ENCODE peak calls at places on chromosomes 7 and 10, in eight cellular contexts. One of them, this sample, is unnamed.

GRCh38 chr10:118745056-118745455 is 9.7 kb downstream of the CACUL1 start:
- DNase-seq in MM.1S: no peak
- DNase-seq in colonic mucosa: no peak
- DNase-seq in GM06990: no peak
- DNase-seq in H7: no peak
- DNase-seq in thoracic aorta: no peak
- DNase-seq in brain microvascular endothelial cell: no peak
- DNase-seq in neuronal stem cell: no peak
- DNase-seq in this sample: no peak

GRCh38 chr10:44281089-44281613 is 103.7 kb downstream of the CXCL12 start:
- DNase-seq in MM.1S: no peak
- DNase-seq in colonic mucosa: no peak
- DNase-seq in GM06990: no peak
- DNase-seq in H7: no peak
- DNase-seq in thoracic aorta: no peak
- DNase-seq in brain microvascular endothelial cell: no peak
- DNase-seq in neuronal stem cell: no peak
- DNase-seq in this sample: peak; percentile 34

GRCh38 chr7:107007004-107007891 is 37.3 kb upstream of the PRKAR2B start:
- DNase-seq in MM.1S: no peak
- DNase-seq in colonic mucosa: no peak
- DNase-seq in GM06990: no peak
- DNase-seq in H7: no peak
- DNase-seq in thoracic aorta: no peak
- DNase-seq in brain microvascular endothelial cell: no peak
- DNase-seq in neuronal stem cell: no peak
- DNase-seq in this sample: no peak

GRCh38 chr7:157253850-157254249 is 83.0 kb upstream of the DNAJB6 start:
- DNase-seq in MM.1S: no peak
- DNase-seq in colonic mucosa: peak; percentile 62
- DNase-seq in GM06990: no peak
- DNase-seq in H7: no peak
- DNase-seq in thoracic aorta: no peak
- DNase-seq in brain microvascular endothelial cell: no peak
- DNase-seq in neuronal stem cell: no peak
- DNase-seq in this sample: no peak

GRCh38 chr10:88557659-88558058 is 25.5 kb downstream of the RNLS start:
- DNase-seq in MM.1S: no peak
- DNase-seq in colonic mucosa: no peak
- DNase-seq in GM06990: no peak
- DNase-seq in H7: no peak
- DNase-seq in thoracic aorta: no peak
- DNase-seq in brain microvascular endothelial cell: no peak
- DNase-seq in neuronal stem cell: no peak
- DNase-seq in this sample: peak; percentile 42

GRCh38 chr7:143318661-143319060 is 2.8 kb downstream of the CLCN1 start:
- DNase-seq in MM.1S: no peak
- DNase-seq in colonic mucosa: no peak
- DNase-seq in GM06990: no peak
- DNase-seq in H7: no peak
- DNase-seq in thoracic aorta: no peak
- DNase-seq in brain microvascular endothelial cell: peak; percentile 66
- DNase-seq in neuronal stem cell: no peak
- DNase-seq in this sample: peak; percentile 89

GRCh38 chr10:86795353-86795752 is 38.9 kb downstream of the BMPR1A start:
- DNase-seq in MM.1S: no peak
- DNase-seq in colonic mucosa: no peak
- DNase-seq in GM06990: no peak
- DNase-seq in H7: peak; percentile 49
- DNase-seq in thoracic aorta: no peak
- DNase-seq in brain microvascular endothelial cell: peak; percentile 51
- DNase-seq in neuronal stem cell: peak; percentile 64
- DNase-seq in this sample: peak; percentile 76

GRCh38 chr10:67818323-67818722 is 19.7 kb downstream of the DNAJC12 start:
- DNase-seq in MM.1S: no peak
- DNase-seq in colonic mucosa: no peak
- DNase-seq in GM06990: no peak
- DNase-seq in H7: no peak
- DNase-seq in thoracic aorta: no peak
- DNase-seq in brain microvascular endothelial cell: peak; percentile 78
- DNase-seq in neuronal stem cell: no peak
- DNase-seq in this sample: peak; percentile 53

GRCh38 chr7:2049111-2049781 is 183.5 kb downstream of the MAD1L1 start:
- DNase-seq in MM.1S: no peak
- DNase-seq in colonic mucosa: no peak
- DNase-seq in GM06990: no peak
- DNase-seq in H7: no peak
- DNase-seq in thoracic aorta: no peak
- DNase-seq in brain microvascular endothelial cell: no peak
- DNase-seq in neuronal stem cell: no peak
- DNase-seq in this sample: peak; percentile 67

GRCh38 chr7:133339772-133340171 is 86.9 kb downstream of the EXOC4 start:
- DNase-seq in MM.1S: no peak
- DNase-seq in colonic mucosa: no peak
- DNase-seq in GM06990: no peak
- DNase-seq in H7: no peak
- DNase-seq in thoracic aorta: no peak
- DNase-seq in brain microvascular endothelial cell: no peak
- DNase-seq in neuronal stem cell: no peak
- DNase-seq in this sample: peak; percentile 19

GRCh38 chr10:83991986-83992753 is 147.1 kb upstream of the GHITM start:
- DNase-seq in MM.1S: peak; percentile 21
- DNase-seq in colonic mucosa: peak; percentile 31
- DNase-seq in GM06990: no peak
- DNase-seq in H7: peak; percentile 31
- DNase-seq in thoracic aorta: no peak
- DNase-seq in brain microvascular endothelial cell: no peak
- DNase-seq in neuronal stem cell: peak; percentile 26
- DNase-seq in this sample: no peak

GRCh38 chr10:62582804-62583208 is 208.6 kb downstream of the ZNF365 start:
- DNase-seq in MM.1S: no peak
- DNase-seq in colonic mucosa: peak; percentile 53
- DNase-seq in GM06990: no peak
- DNase-seq in H7: no peak
- DNase-seq in thoracic aorta: peak; percentile 25
- DNase-seq in brain microvascular endothelial cell: peak; percentile 97
- DNase-seq in neuronal stem cell: no peak
- DNase-seq in this sample: peak; percentile 56

GRCh38 chr7:112266595-112267270 is 60.2 kb downstream of the ZNF277 start:
- DNase-seq in MM.1S: peak; percentile 97
- DNase-seq in colonic mucosa: no peak
- DNase-seq in GM06990: no peak
- DNase-seq in H7: no peak
- DNase-seq in thoracic aorta: no peak
- DNase-seq in brain microvascular endothelial cell: peak; percentile 36
- DNase-seq in neuronal stem cell: no peak
- DNase-seq in this sample: no peak

GRCh38 chr10:46017733-46018132 is 12.7 kb downstream of the NCOA4 start:
- DNase-seq in MM.1S: no peak
- DNase-seq in colonic mucosa: no peak
- DNase-seq in GM06990: no peak
- DNase-seq in H7: no peak
- DNase-seq in thoracic aorta: no peak
- DNase-seq in brain microvascular endothelial cell: no peak
- DNase-seq in neuronal stem cell: no peak
- DNase-seq in this sample: no peak

GRCh38 chr10:102220612-102221011 is 5.5 kb upstream of the ELOVL3 start:
- DNase-seq in MM.1S: no peak
- DNase-seq in colonic mucosa: no peak
- DNase-seq in GM06990: no peak
- DNase-seq in H7: no peak
- DNase-seq in thoracic aorta: no peak
- DNase-seq in brain microvascular endothelial cell: no peak
- DNase-seq in neuronal stem cell: no peak
- DNase-seq in this sample: no peak

GRCh38 chr7:15685358-15686181 is 913 bp downstream of the MEOX2 start:
- DNase-seq in MM.1S: no peak
- DNase-seq in colonic mucosa: peak; percentile 27
- DNase-seq in GM06990: no peak
- DNase-seq in H7: peak; percentile 59
- DNase-seq in thoracic aorta: no peak
- DNase-seq in brain microvascular endothelial cell: no peak
- DNase-seq in neuronal stem cell: peak; percentile 26
- DNase-seq in this sample: peak; percentile 77
- H3K4me3 ChIP-seq in MM.1S: no peak overlapping the region
- H3K4me3 ChIP-seq in colonic mucosa: peak overlapping the region; percentile 31
- H3K4me3 ChIP-seq in GM06990: no peak overlapping the region
- H3K4me3 ChIP-seq in H7: peak overlapping the region; percentile 29
- H3K4me3 ChIP-seq in thoracic aorta: peak overlapping the region; percentile 83
- H3K4me3 ChIP-seq in brain microvascular endothelial cell: peak overlapping the region; percentile 51
- H3K4me3 ChIP-seq in neuronal stem cell: peak overlapping the region; percentile 77
- H3K4me3 ChIP-seq in this sample: peak overlapping the region; percentile 81

DNA sequence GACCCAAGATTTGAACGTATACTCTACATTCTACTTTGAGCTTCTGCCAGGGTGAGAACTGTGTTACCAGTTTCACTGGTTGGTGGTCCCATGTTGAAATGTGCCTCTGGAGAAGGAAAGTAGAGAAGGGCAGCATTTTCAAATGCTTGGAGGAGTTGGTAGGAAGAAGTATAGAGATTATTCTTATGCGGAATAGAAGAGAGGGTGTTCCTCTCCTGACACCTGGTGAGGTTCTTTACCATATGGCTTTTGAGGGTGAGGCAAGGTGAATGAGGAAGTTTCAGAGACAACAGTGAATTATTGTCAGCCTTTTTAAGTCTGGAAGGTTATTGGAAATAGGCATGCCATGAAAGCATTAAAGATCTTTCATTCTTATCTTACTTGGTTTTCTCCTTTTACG is 34.3 kb downstream of the R3HCC1L start:
- DNase-seq in MM.1S: no peak
- DNase-seq in colonic mucosa: no peak
- DNase-seq in GM06990: no peak
- DNase-seq in H7: no peak
- DNase-seq in thoracic aorta: no peak
- DNase-seq in brain microvascular endothelial cell: no peak
- DNase-seq in neuronal stem cell: no peak
- DNase-seq in this sample: no peak
- H3K4me3 ChIP-seq in MM.1S: no peak overlapping the region
- H3K4me3 ChIP-seq in colonic mucosa: no peak overlapping the region
- H3K4me3 ChIP-seq in GM06990: no peak overlapping the region
- H3K4me3 ChIP-seq in H7: no peak overlapping the region
- H3K4me3 ChIP-seq in thoracic aorta: no peak overlapping the region
- H3K4me3 ChIP-seq in brain microvascular endothelial cell: no peak overlapping the region
- H3K4me3 ChIP-seq in neuronal stem cell: no peak overlapping the region
- H3K4me3 ChIP-seq in this sample: no peak overlapping the region

GRCh38 chr10:132175907-132176581 is 10.7 kb upstream of the DPYSL4 start:
- DNase-seq in MM.1S: no peak
- DNase-seq in colonic mucosa: no peak
- DNase-seq in GM06990: no peak
- DNase-seq in H7: peak; percentile 86
- DNase-seq in thoracic aorta: no peak
- DNase-seq in brain microvascular endothelial cell: no peak
- DNase-seq in neuronal stem cell: no peak
- DNase-seq in this sample: no peak
- H3K4me3 ChIP-seq in MM.1S: no peak overlapping the region
- H3K4me3 ChIP-seq in colonic mucosa: no peak overlapping the region
- H3K4me3 ChIP-seq in GM06990: no peak overlapping the region
- H3K4me3 ChIP-seq in H7: no peak overlapping the region
- H3K4me3 ChIP-seq in thoracic aorta: no peak overlapping the region
- H3K4me3 ChIP-seq in brain microvascular endothelial cell: no peak overlapping the region
- H3K4me3 ChIP-seq in neuronal stem cell: peak overlapping the region; percentile 9
- H3K4me3 ChIP-seq in this sample: no peak overlapping the region

DNA sequence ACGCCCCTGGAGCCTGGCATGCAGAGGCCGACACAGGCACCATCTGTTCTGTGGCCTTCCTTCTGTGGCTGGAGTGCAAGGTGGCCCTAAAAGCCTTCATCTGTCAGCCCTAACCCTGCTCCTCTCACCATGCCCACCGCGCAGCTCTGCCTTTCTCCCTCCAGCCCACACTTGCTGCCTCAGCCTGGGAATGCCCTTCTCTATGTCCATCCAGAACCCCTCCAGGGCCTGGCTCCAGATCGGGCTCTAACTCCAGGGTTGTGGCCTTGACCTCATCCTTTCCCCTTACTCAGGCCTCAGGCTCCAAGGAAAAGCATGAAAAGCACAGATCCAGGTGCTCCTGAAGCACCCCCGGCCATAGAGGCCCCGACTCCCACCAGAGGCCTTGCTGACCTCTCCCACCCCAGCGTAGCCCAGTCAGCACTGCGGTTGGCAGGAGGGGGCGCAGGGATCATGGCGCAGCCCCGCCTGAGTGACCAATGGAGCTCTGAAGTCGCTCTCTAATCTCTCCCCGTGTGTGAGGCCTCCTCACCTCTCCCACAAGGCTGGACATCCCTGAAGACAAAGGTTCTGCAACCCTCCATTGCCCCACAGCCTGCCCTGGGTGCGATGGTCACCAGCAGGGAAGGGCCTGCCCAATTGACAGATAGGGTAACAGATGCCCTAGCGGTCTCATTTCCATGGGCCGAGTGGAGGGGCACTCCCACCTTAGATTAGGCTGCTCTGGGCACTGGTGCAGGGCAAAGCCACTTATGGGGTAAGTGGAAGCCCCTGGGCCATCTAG is 9.2 kb downstream of the ZCCHC24 start:
- DNase-seq in MM.1S: no peak
- DNase-seq in colonic mucosa: no peak
- DNase-seq in GM06990: no peak
- DNase-seq in H7: peak; percentile 32
- DNase-seq in thoracic aorta: no peak
- DNase-seq in brain microvascular endothelial cell: no peak
- DNase-seq in neuronal stem cell: no peak
- DNase-seq in this sample: peak; percentile 62
- H3K4me3 ChIP-seq in MM.1S: no peak overlapping the region
- H3K4me3 ChIP-seq in colonic mucosa: no peak overlapping the region
- H3K4me3 ChIP-seq in GM06990: no peak overlapping the region
- H3K4me3 ChIP-seq in H7: no peak overlapping the region
- H3K4me3 ChIP-seq in thoracic aorta: no peak overlapping the region
- H3K4me3 ChIP-seq in brain microvascular endothelial cell: no peak overlapping the region
- H3K4me3 ChIP-seq in neuronal stem cell: no peak overlapping the region
- H3K4me3 ChIP-seq in this sample: no peak overlapping the region

GRCh38 chr10:22711373-22711772 is 3.0 kb downstream of the PIP4K2A start:
- DNase-seq in MM.1S: no peak
- DNase-seq in colonic mucosa: no peak
- DNase-seq in GM06990: no peak
- DNase-seq in H7: no peak
- DNase-seq in thoracic aorta: no peak
- DNase-seq in brain microvascular endothelial cell: no peak
- DNase-seq in neuronal stem cell: no peak
- DNase-seq in this sample: no peak
- H3K4me3 ChIP-seq in MM.1S: no peak overlapping the region
- H3K4me3 ChIP-seq in colonic mucosa: no peak overlapping the region
- H3K4me3 ChIP-seq in GM06990: peak overlapping the region; percentile 96
- H3K4me3 ChIP-seq in H7: no peak overlapping the region
- H3K4me3 ChIP-seq in thoracic aorta: peak overlapping the region; percentile 99
- H3K4me3 ChIP-seq in brain microvascular endothelial cell: no peak overlapping the region
- H3K4me3 ChIP-seq in neuronal stem cell: no peak overlapping the region
- H3K4me3 ChIP-seq in this sample: no peak overlapping the region

GRCh38 chr10:127892743-127893142 is at the start of gene CLRN3:
- DNase-seq in MM.1S: no peak
- DNase-seq in colonic mucosa: peak; percentile 77
- DNase-seq in GM06990: no peak
- DNase-seq in H7: peak; percentile 3
- DNase-seq in thoracic aorta: no peak
- DNase-seq in brain microvascular endothelial cell: no peak
- DNase-seq in neuronal stem cell: no peak
- DNase-seq in this sample: no peak
- H3K4me3 ChIP-seq in MM.1S: no peak within 1 kb of the TSS
- H3K4me3 ChIP-seq in colonic mucosa: peak within 1 kb of the TSS; percentile 23
- H3K4me3 ChIP-seq in GM06990: no peak within 1 kb of the TSS
- H3K4me3 ChIP-seq in H7: no peak within 1 kb of the TSS
- H3K4me3 ChIP-seq in thoracic aorta: no peak within 1 kb of the TSS
- H3K4me3 ChIP-seq in brain microvascular endothelial cell: no peak within 1 kb of the TSS
- H3K4me3 ChIP-seq in neuronal stem cell: no peak within 1 kb of the TSS
- H3K4me3 ChIP-seq in this sample: no peak within 1 kb of the TSS

This sample was measured in osteoblast.